ENCODE peak calls at places on chromosome X, in ten cellular contexts. Z, Q, A, S, C, B, L, T, J and P are unnamed samples. For H3K4me1, the result is how much of the 10 kb centered on the place peaks cover.

GRCh38 chrX:129654652-129655546 is at the start of gene APLN:
- DNase-seq in Z (peak), L (peak), S (peak), Q (peak), C (no peak), T (peak), A (peak), J (no peak), B (peak), P (no peak)

GRCh38 chrX:69493193-69493592 is 10.9 kb upstream of the NALF2 start:
- DNase-seq in B (no peak), Q (no peak), A (peak), J (peak), Z (no peak), S (no peak), T (peak), C (no peak), L (no peak), P (peak)

GRCh38 chrX:20670611-20671010 is 403.9 kb upstream of the RPS6KA3 start:
- DNase-seq in T (no peak), L (no peak), Z (no peak), A (no peak), S (no peak), Q (no peak), J (no peak), B (no peak), C (no peak), P (no peak)

GRCh38 chrX:137575596-137576255 is 9.8 kb downstream of the ZIC3 start:
- DNase-seq in J (no peak), C (no peak), B (no peak), T (no peak), S (no peak), L (no peak), Z (no peak), A (no peak), Q (no peak), P (no peak)

GRCh38 chrX:32153586-32153985 is 1057.8 kb downstream of the DMD start:
- DNase-seq in T (no peak), C (no peak), L (no peak), Q (no peak), B (no peak), S (no peak), A (no peak), Z (no peak), J (no peak), P (no peak)

GRCh38 chrX:38898261-38898660 is 97.0 kb downstream of the MID1IP1 start:
- DNase-seq in T (no peak), B (no peak), J (no peak), C (no peak), S (no peak), Q (no peak), L (no peak), A (no peak), Z (no peak), P (no peak)

GRCh38 chrX:136147320-136147901 is at the start of gene FHL1:
- DNase-seq in Q (peak), A (peak), C (no peak), B (peak), Z (peak), J (no peak), T (peak), S (peak), L (peak), P (peak)

GRCh38 chrX:19864736-19865135 is 22.7 kb downstream of the SH3KBP1 start:
- DNase-seq in Z (no peak), A (no peak), B (no peak), T (no peak), J (no peak), L (no peak), C (no peak), Q (no peak), S (no peak), P (no peak)

GRCh38 chrX:23344208-23344903 is 9.7 kb downstream of the PTCHD1 start:
- DNase-seq in J (no peak), Z (no peak), B (no peak), C (no peak), T (no peak), S (no peak), L (no peak), A (no peak), Q (no peak), P (no peak)

GRCh38 chrX:3592184-3592583 is 121.3 kb downstream of the PRKX start:
- DNase-seq in L (no peak), A (no peak), T (no peak), J (no peak), S (no peak), Z (no peak), C (no peak), Q (no peak), B (no peak), P (no peak)

GRCh38 chrX:72395252-72395651 is 89.5 kb upstream of the CITED1 start:
- DNase-seq in L (no peak), S (no peak), J (no peak), C (no peak), T (no peak), Q (no peak), Z (no peak), A (no peak), B (no peak), P (no peak)

GRCh38 chrX:10677490-10677889 is 57.1 kb upstream of the MID1 start:
- DNase-seq in T (no peak), B (no peak), C (no peak), Z (peak), Q (no peak), A (no peak), L (no peak), J (no peak), S (no peak), P (no peak)

GRCh38 chrX:4830880-4831557 is 1117.6 kb upstream of the PRKX start:
- DNase-seq in J (peak), A (no peak), C (peak), L (no peak), Q (no peak), T (no peak), S (no peak), B (no peak), Z (no peak), P (no peak)

GRCh38 chrX:68238568-68238967 is 194.7 kb downstream of the OPHN1 start:
- DNase-seq in S (no peak), T (no peak), Z (no peak), A (no peak), C (no peak), L (no peak), B (no peak), Q (no peak), J (no peak), P (no peak)

GRCh38 chrX:68820476-68821110 is 8.2 kb upstream of the EFNB1 start:
- DNase-seq in B (no peak), T (no peak), Q (no peak), S (no peak), J (no peak), Z (no peak), A (no peak), L (no peak), C (no peak), P (no peak)

GRCh38 chrX:36640232-36640631 is 367.9 kb upstream of the FAM47C start:
- DNase-seq in S (no peak), B (no peak), J (no peak), C (no peak), L (no peak), T (no peak), Z (no peak), A (no peak), Q (no peak), P (no peak)

GRCh38 chrX:153334654-153335295 is 822 bp downstream of the ZNF275 start:
- DNase-seq in Q (no peak), B (peak), Z (no peak), A (no peak), T (peak), S (no peak), C (no peak), J (no peak), L (no peak), P (no peak)

GRCh38 chrX:103183912-103184311 is 31.0 kb upstream of the BEX4 start:
- DNase-seq in T (no peak), J (no peak), B (no peak), C (no peak), L (no peak), A (no peak), Q (no peak), Z (no peak), S (no peak), P (no peak)

DNA sequence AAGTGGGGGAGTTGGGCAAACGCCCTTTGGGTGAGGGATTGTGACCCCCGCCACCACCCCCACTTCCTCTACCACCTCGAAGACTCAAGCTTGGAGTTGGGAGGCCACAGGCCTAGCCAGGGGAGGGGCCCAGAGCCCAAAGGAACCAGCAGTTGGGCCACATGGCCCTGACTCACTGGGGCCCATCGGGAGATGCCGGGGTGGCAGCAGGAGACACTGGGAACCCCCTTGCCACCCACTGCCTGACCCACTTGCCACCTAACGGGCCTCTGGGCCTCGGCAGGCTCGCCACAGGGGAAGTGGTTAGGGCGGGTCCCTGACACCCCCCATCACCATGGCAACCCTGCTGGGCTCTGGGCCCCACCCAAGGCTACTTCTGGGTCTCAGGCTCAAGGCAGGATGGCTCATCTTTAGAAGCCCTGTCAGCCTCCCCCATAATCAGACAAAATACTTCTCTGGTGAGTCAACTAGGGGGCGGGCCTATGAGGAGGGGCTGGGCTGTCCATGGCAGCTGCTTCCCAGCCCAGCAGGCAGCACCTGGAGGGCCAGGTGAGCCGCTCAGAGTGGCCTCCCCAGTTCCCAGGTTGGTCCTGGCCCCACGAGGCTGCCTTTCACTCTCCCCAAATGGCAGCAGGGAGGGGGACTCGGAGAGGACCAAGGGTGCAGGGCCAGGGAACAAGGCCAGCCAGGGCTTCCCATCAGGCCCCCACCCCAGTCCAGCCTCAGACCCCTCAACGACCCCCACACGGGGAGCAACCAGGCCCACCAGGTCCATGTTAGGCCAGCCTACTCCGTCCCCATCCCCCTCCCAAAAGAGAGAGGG is 5.6 kb downstream of the FLNA start:
- DNase-seq in Z (peak), S (peak), T (peak), B (peak), A (peak), C (peak), L (peak), Q (peak), J (peak), P (peak)
- H3K4me3 ChIP-seq in Z (peak), S (peak), T (no peak), B (peak), A (peak), C (peak), L (peak), Q (peak), J (peak), P (peak)

GRCh38 chrX:15072259-15072658 is 197.6 kb downstream of the ASB9 start:
- DNase-seq in C (no peak), L (no peak), B (no peak), A (no peak), J (no peak), Q (no peak), S (no peak), Z (no peak), T (no peak), P (no peak)
- H3K27ac ChIP-seq in C (no peak), L (no peak), B (no peak), A (no peak), J (no peak), Q (no peak), S (no peak), Z (no peak), T (no peak), P (no peak)

DNA sequence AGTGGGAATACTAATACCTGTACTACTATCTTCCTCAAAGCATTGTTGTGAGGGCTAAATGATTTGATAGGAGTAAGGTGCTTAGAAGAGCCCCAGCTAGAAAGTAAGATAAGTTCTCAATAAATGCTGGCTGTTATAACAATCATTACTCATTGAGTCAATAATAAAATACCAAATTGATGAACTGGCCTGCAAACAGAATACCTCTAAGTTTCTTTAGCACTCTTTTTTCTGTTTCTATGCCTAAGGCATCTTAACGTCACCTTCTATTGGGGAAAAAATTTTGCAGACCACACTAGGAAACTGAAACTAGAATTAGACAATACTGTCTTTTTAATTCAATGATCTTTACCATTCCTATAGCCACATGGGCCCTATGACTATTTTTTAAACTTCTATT is 1.2 kb downstream of the CLTRN start:
- DNase-seq in S (no peak), J (no peak), Q (no peak), T (no peak), C (peak), Z (no peak), L (no peak), B (no peak), A (no peak), P (no peak)
- H3K4me1 ChIP-seq in S (under half), J (under half), Q (under half), T (under half), C (under half), Z (under half), L (under half), B (under half), A (under half), P (under half)

DNA sequence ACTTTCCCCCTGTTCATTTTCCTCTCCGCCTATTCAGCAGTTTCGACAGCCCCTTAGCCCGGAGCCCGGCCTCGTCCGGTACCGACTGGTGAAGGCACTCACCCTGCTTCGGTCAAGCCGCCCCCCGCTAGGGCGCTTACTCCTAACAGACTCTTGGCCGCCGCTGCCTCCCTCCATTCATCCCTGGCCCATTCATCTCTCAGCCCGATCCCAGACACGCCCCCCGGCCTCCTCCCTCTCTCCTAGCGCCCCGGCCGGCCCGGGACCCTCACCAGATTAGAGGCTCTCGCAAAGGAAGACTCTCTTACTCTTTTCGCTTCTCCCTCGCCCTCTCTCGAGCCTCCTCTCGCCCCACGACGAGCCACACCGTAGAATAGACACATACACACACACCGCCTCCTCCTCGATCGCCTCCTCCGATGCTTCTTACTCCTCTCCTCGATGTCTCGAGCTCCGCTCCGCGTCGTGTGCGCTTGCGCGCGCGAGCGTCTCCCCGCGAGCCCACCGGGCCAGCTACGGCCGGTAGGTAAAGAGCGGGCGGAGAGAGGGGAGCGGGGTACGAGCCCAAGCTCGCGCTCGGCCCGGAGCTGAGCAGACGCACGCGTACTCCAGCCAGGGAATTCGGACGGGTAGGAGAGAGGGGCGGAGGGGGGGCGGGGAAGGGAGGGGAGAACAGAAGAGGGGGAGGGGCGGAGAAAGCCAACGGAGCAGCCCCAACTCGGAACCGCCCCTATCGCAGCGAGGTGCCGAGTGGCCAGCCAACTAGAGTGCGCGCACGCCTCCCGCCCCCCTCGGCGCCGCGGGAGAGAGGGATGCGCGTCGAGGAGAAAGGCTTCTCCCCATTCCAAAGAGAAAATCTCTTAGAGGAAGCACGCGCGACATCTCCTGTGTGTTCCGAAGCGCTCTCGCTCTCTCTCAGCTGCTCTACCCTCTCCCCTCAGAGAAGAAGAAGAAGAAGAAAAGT is at the start of gene WNK3:
- DNase-seq in Z (peak), T (peak), C (no peak), Q (peak), J (peak), A (peak), S (peak), L (peak), B (peak), P (peak)
- H3K4me3 ChIP-seq in Z (peak), T (no peak), C (no peak), Q (peak), J (peak), A (peak), S (peak), L (peak), B (peak), P (peak)

GRCh38 chrX:115595049-115595448 is 34.1 kb downstream of the PLS3 start:
- DNase-seq in S (no peak), L (no peak), C (no peak), A (no peak), B (no peak), T (no peak), J (no peak), Z (no peak), Q (no peak), P (no peak)
- H3K27ac ChIP-seq in S (peak), L (no peak), C (peak), A (no peak), B (no peak), T (no peak), J (no peak), Z (peak), Q (peak), P (no peak)

GRCh38 chrX:78106651-78106986 is 2.6 kb downstream of the PGK1 start:
- DNase-seq in Q (no peak), L (no peak), Z (no peak), C (no peak), B (no peak), A (no peak), S (no peak), J (no peak), T (no peak), P (no peak)

GRCh38 chrX:78103656-78104446 is at the start of gene PGK1:
- DNase-seq in Q (peak), Z (peak), B (peak), J (peak), T (peak), L (peak), S (peak), A (peak), C (peak), P (peak)

GRCh38 chrX:78103001-78103634 is 930 bp upstream of the PGK1 start:
- DNase-seq in C (no peak), T (peak), L (peak), Z (no peak), J (no peak), B (no peak), S (no peak), Q (no peak), A (no peak), P (no peak)

GRCh38 chrX:78104447-78105176 is 564 bp downstream of the PGK1 start:
- DNase-seq in T (peak), C (peak), L (peak), S (peak), Z (peak), Q (peak), J (peak), A (peak), B (peak), P (peak)

GRCh38 chrX:78105944-78106650 is 2.0 kb downstream of the PGK1 start:
- DNase-seq in A (peak), J (no peak), L (no peak), C (no peak), S (no peak), Z (no peak), Q (no peak), T (no peak), B (no peak), P (no peak)
- H3K4me1 ChIP-seq in A (under half), J (under half), L (under half), C (under half), S (half or more), Z (under half), Q (under half), T (under half), B (under half), P (half or more)

GRCh38 chrX:6227445-6227820 is 1.2 kb downstream of the NLGN4X start:
- DNase-seq in Z (no peak), A (no peak), L (no peak), J (no peak), S (no peak), Q (no peak), T (no peak), C (no peak), B (no peak), P (no peak)

GRCh38 chrX:6225307-6226052 is 3.2 kb downstream of the NLGN4X start:
- DNase-seq in J (no peak), Q (no peak), A (no peak), S (no peak), B (no peak), C (no peak), L (no peak), T (no peak), Z (no peak), P (no peak)

GRCh38 chrX:6226646-6227444 is 1.8 kb downstream of the NLGN4X start:
- DNase-seq in J (no peak), S (peak), A (no peak), T (no peak), Z (no peak), B (peak), L (peak), Q (no peak), C (no peak), P (no peak)

GRCh38 chrX:6228720-6229119 is at the start of gene NLGN4X:
- DNase-seq in S (no peak), L (no peak), J (no peak), A (no peak), Q (no peak), Z (no peak), T (no peak), C (no peak), B (no peak), P (no peak)

GRCh38 chrX:6226053-6226645 is 2.5 kb downstream of the NLGN4X start:
- DNase-seq in J (no peak), S (peak), T (no peak), Z (peak), B (peak), C (no peak), Q (no peak), A (no peak), L (peak), P (no peak)
- H3K4me3 ChIP-seq in J (no peak), S (peak), T (no peak), Z (peak), B (peak), C (no peak), Q (peak), A (peak), L (peak), P (no peak)